ENCODE peak calls at places on chromosomes 2 and 18, in five cellular contexts. O is smooth muscle cell of the brain vasculature, B is mucosa of gallbladder, D is AG04450, F is amygdala. Q is an unnamed sample.

GRCh38 chr2:60267122-60267521 is 286.3 kb downstream of the BCL11A start:
- DNase-seq in O (no peak), B (no peak), D (no peak), F (no peak), Q (no peak)

GRCh38 chr2:33291278-33292013 is 185.0 kb upstream of the RASGRP3 start:
- DNase-seq in O (peak; percentile 53), B (peak; percentile 16), D (peak; percentile 34), F (no peak), Q (no peak)

GRCh38 chr2:218991674-218992168 is 1.5 kb downstream of the CRYBA2 start:
- DNase-seq in O (no peak), B (no peak), D (no peak), F (no peak), Q (no peak)

GRCh38 chr2:26901326-26902183 is 53.6 kb downstream of the DPYSL5 start:
- DNase-seq in O (no peak), B (no peak), D (no peak), F (no peak), Q (no peak)

GRCh38 chr2:234414591-234414990 is 82.3 kb downstream of the ARL4C start:
- DNase-seq in O (no peak), B (no peak), D (no peak), F (no peak), Q (no peak)

GRCh38 chr2:54909006-54909405 is 141.2 kb downstream of the RTN4 start:
- DNase-seq in O (no peak), B (no peak), D (no peak), F (no peak), Q (no peak)

GRCh38 chr2:83022631-83023210 is 1436.4 kb downstream of the SUCLG1 start:
- DNase-seq in O (no peak), B (no peak), D (no peak), F (no peak), Q (no peak)

GRCh38 chr2:20917287-20917660 is 94.4 kb upstream of the LDAH start:
- DNase-seq in O (no peak), B (no peak), D (no peak), F (no peak), Q (no peak)

GRCh38 chr2:220147590-220147989 is 520.2 kb downstream of the SLC4A3 start:
- DNase-seq in O (no peak), B (no peak), D (no peak), F (no peak), Q (no peak)

GRCh38 chr18:68604256-68604655 is 110.7 kb downstream of the TMX3 start:
- DNase-seq in O (no peak), B (no peak), D (no peak), F (no peak), Q (no peak)

GRCh38 chr2:151114934-151115333 is 146.7 kb downstream of the RBM43 start:
- DNase-seq in O (no peak), B (no peak), D (no peak), F (no peak), Q (no peak)